ENCODE peak calls at places on chromosome 22, in four cellular contexts. M is NCI-H1092 treated with DMSO at 0.1 percent for 48 hours, J is spleen, A is neural progenitor cell. F is an unnamed sample.

GRCh38 chr22:19840955-19841640 is 13.6 kb downstream of the GNB1L start:
- DNase-seq in M (no peak), J (no peak), A (no peak), F (no peak)

GRCh38 chr22:16789860-16790493 is 35.2 kb downstream of the XKR3 start:
- DNase-seq in M (no peak), J (no peak), A (no peak), F (no peak)

GRCh38 chr22:30575011-30575671 is 676 bp upstream of the GAL3ST1 start:
- DNase-seq in M (no peak), J (no peak), A (peak; percentile 31), F (no peak)

GRCh38 chr22:35046744-35047462 is 19.1 kb upstream of the ISX start:
- DNase-seq in M (no peak), J (no peak), A (no peak), F (no peak)

GRCh38 chr22:46432164-46433068 is 96.9 kb downstream of the TRMU start:
- DNase-seq in M (no peak), J (no peak), A (no peak), F (no peak)

GRCh38 chr22:46105494-46106278 is 44.6 kb upstream of the PPARA start:
- DNase-seq in M (no peak), J (no peak), A (no peak), F (no peak)

GRCh38 chr22:42365337-42365865 is 66.8 kb downstream of the NFAM1 start:
- DNase-seq in M (peak; percentile 85), J (no peak), A (peak; percentile 87), F (peak; percentile 87)

GRCh38 chr22:28978158-28978557 is 83.5 kb downstream of the C22orf31 start:
- DNase-seq in M (no peak), J (no peak), A (no peak), F (no peak)

GRCh38 chr22:25673721-25674120 is 68.3 kb upstream of the MYO18B start:
- DNase-seq in M (no peak), J (no peak), A (no peak), F (no peak)

GRCh38 chr22:35205956-35206355 is 51.3 kb upstream of the HMGXB4 start:
- DNase-seq in M (no peak), J (no peak), A (no peak), F (no peak)